ENCODE peak calls at places on chromosome 2, in four cellular contexts. P is NCI-H1694 treated with DMSO at 0.1 percent for 48 hours; E is dorsolateral prefrontal cortex; K is activated naive CD4-positive, alpha-beta T cell treated with Interleukin-2 at 50 U/mL for 16 hours. O is an unnamed sample.

GRCh38 chr2:159944874-159945273 is 117.5 kb downstream of the PLA2R1 start:
- DNase-seq in P (no peak), K (no peak), E (no peak), O (no peak)

GRCh38 chr2:31253344-31254155 is 19.6 kb downstream of the EHD3 start:
- DNase-seq in K (no peak), E (no peak), P (no peak), O (no peak)

GRCh38 chr2:227703280-227703732 is 14.5 kb downstream of the SLC19A3 start:
- DNase-seq in P (no peak), K (no peak), E (no peak), O (no peak)

GRCh38 chr2:170493698-170494097 is 221.4 kb upstream of the SP5 start:
- DNase-seq in E (no peak), K (no peak), P (no peak), O (no peak)

GRCh38 chr2:24359701-24360049 is 661 bp downstream of the ITSN2 start:
- DNase-seq in K (peak), P (no peak), E (peak), O (no peak)

GRCh38 chr2:27606611-27607010 is 22.2 kb downstream of the CCDC121 start:
- DNase-seq in P (no peak), E (no peak), K (no peak), O (no peak)

GRCh38 chr2:169291517-169291916 is 70.8 kb downstream of the LRP2 start:
- DNase-seq in P (no peak), K (no peak), E (no peak), O (no peak)

GRCh38 chr2:108244667-108245414 is 5.1 kb downstream of the SULT1C3 start:
- DNase-seq in E (no peak), K (no peak), P (no peak), O (no peak)

GRCh38 chr2:109284816-109285215 is 155.8 kb downstream of the SH3RF3 start:
- DNase-seq in P (peak), E (no peak), K (no peak), O (no peak)

GRCh38 chr2:73970850-73971471 is 13.7 kb upstream of the TET3 start:
- DNase-seq in P (peak), E (peak), K (peak), O (peak)

GRCh38 chr2:136324966-136325365 is 207.0 kb upstream of the CXCR4 start:
- DNase-seq in K (no peak), E (no peak), P (no peak), O (no peak)

GRCh38 chr2:96138146-96139145 is at the start of gene ASTL:
- DNase-seq in P (peak), E (no peak), K (peak), O (no peak)

GRCh38 chr2:86037141-86037794 is 68.4 kb downstream of the POLR1A start:
- DNase-seq in E (peak), P (peak), K (peak), O (no peak)

GRCh38 chr2:65177754-65178442 is 48.0 kb upstream of the RAB1A start:
- DNase-seq in E (no peak), P (no peak), K (no peak), O (no peak)

GRCh38 chr2:221198309-221198708 is 373.8 kb downstream of the EPHA4 start:
- DNase-seq in P (no peak), K (no peak), E (no peak), O (no peak)

GRCh38 chr2:206274434-206275273 is at the start of gene ZDBF2:
- DNase-seq in K (peak), E (peak), P (peak), O (peak)

GRCh38 chr2:235092854-235093253 is 141.0 kb downstream of the SH3BP4 start:
- DNase-seq in K (no peak), P (no peak), E (no peak), O (no peak)

GRCh38 chr2:58633576-58634365 is 392.6 kb upstream of the FANCL start:
- DNase-seq in P (no peak), E (no peak), K (no peak), O (no peak)

GRCh38 chr2:16397681-16398475 is 267.8 kb downstream of the CYRIA start:
- DNase-seq in P (no peak), K (no peak), E (no peak), O (no peak)

GRCh38 chr2:223613017-223613950 is 11.1 kb upstream of the SCG2 start:
- DNase-seq in K (no peak), E (peak), P (no peak), O (peak)

GRCh38 chr2:128413718-128414341 is 95.2 kb upstream of the HS6ST1 start:
- DNase-seq in P (peak), E (no peak), K (no peak), O (no peak)

GRCh38 chr2:10080536-10081304 is 509 bp upstream of the CYS1 start:
- DNase-seq in P (no peak), K (peak), E (no peak), O (no peak)

GRCh38 chr2:168639501-168639900 is 162.9 kb upstream of the NOSTRIN start:
- DNase-seq in E (no peak), K (no peak), P (no peak), O (no peak)

GRCh38 chr2:113675885-113676284 is 48.8 kb downstream of the RABL2A start:
- DNase-seq in E (no peak), P (no peak), K (no peak), O (no peak)

GRCh38 chr2:160402997-160403979 is 90.3 kb downstream of the RBMS1 start:
- DNase-seq in P (no peak), E (no peak), K (no peak), O (no peak)

GRCh38 chr2:22486343-22486742 is 898.6 kb upstream of the KLHL29 start:
- DNase-seq in P (no peak), K (no peak), E (no peak), O (no peak)

GRCh38 chr2:115691409-115691808 is 1249.0 kb downstream of the DPP10 start:
- DNase-seq in E (no peak), K (no peak), P (no peak), O (no peak)

GRCh38 chr2:28352726-28353125 is 39.9 kb upstream of the FOSL2 start:
- DNase-seq in K (no peak), E (peak), P (no peak), O (no peak)

GRCh38 chr2:207241198-207241597 is 75.5 kb upstream of the KLF7 start:
- DNase-seq in E (no peak), P (no peak), K (peak), O (no peak)

GRCh38 chr2:60964651-60965513 is 52.6 kb upstream of the PEX13 start:
- DNase-seq in P (no peak), K (no peak), E (no peak), O (no peak)

O was measured in amygdala.